ENCODE peak calls at places on chromosomes 13 and 19, in five cellular contexts. C, V, U, K and L are unnamed samples.

GRCh38 chr19:32041681-32042292 is 303.6 kb upstream of the ZNF507 start:
- DNase-seq in V (peak; percentile 31), C (peak; percentile 22), U (no peak), K (peak; percentile 21), L (peak; percentile 29)

GRCh38 chr19:18253716-18254115 is 20.5 kb downstream of the IQCN start:
- DNase-seq in C (no peak), V (no peak), U (no peak), K (no peak), L (no peak)

GRCh38 chr13:109781384-109782065 is 4.9 kb downstream of the IRS2 start:
- DNase-seq in V (peak; percentile 76), C (no peak), K (peak; percentile 46), U (no peak), L (peak; percentile 30)

GRCh38 chr19:6955082-6955481 is 66.1 kb downstream of the MBD3L2B start:
- DNase-seq in V (no peak), U (no peak), K (no peak), C (no peak), L (no peak)

GRCh38 chr13:76293346-76293745 is 592.9 kb downstream of the KCTD12 start:
- DNase-seq in K (peak; percentile 73), C (no peak), U (no peak), V (peak; percentile 75), L (peak; percentile 88)

GRCh38 chr19:4064551-4065260 is 2.0 kb downstream of the ZBTB7A start:
- DNase-seq in U (no peak), K (peak; percentile 32), C (peak; percentile 73), V (peak; percentile 41), L (peak; percentile 35)

GRCh38 chr13:27919934-27920676 is at the start of gene PDX1:
- DNase-seq in V (no peak), U (no peak), K (no peak), C (no peak), L (no peak)

GRCh38 chr19:3387645-3388589 is 21.5 kb downstream of the NFIC start:
- DNase-seq in U (no peak), C (peak; percentile 91), V (peak; percentile 64), K (peak; percentile 50), L (peak; percentile 53)

GRCh38 chr13:93687261-93687660 is 460.7 kb downstream of the GPC6 start:
- DNase-seq in C (no peak), K (peak; percentile 57), U (no peak), V (peak; percentile 22), L (no peak)

GRCh38 chr13:93686399-93686798 is 459.8 kb downstream of the GPC6 start:
- DNase-seq in C (no peak), U (no peak), K (no peak), V (no peak), L (no peak)

GRCh38 chr13:93690139-93690538 is 463.5 kb downstream of the GPC6 start:
- DNase-seq in U (no peak), V (peak; percentile 42), C (no peak), K (no peak), L (peak; percentile 39)

GRCh38 chr13:93689333-93689732 is 462.7 kb downstream of the GPC6 start:
- DNase-seq in U (no peak), K (peak; percentile 43), C (no peak), V (no peak), L (no peak)

GRCh38 chr13:93685900-93686299 is 459.3 kb downstream of the GPC6 start:
- DNase-seq in V (no peak), U (no peak), K (no peak), C (no peak), L (no peak)
- TF ChIP-seq CTCF in V (no peak), U (no peak), K (no peak), C (no peak), L (no peak)

DNA sequence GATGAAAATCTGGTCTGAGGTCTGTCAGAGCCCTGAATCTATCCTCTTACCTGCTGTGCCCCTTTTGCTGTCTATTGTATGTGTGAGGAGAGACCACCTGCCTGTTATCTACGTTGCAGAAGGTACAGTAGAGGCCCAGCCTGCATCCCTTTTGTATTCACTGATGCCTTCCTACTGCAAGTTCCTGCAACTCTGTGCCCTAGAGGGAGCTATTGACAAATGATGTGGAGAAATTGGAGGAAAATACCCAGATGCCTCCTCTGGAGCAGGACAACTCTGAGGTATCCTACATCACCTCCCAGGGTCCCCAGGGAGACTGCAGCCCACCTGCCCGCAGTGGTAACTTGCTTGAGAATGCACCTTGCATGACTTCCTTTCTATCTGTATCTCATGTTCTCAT is 33.7 kb downstream of the SIAH3 start:
- DNase-seq in K (no peak), U (no peak), C (no peak), V (no peak), L (no peak)
- TF ChIP-seq CTCF in K (peak; percentile 16), U (no peak), C (no peak), V (peak; percentile 9), L (peak; percentile 26)

GRCh38 chr19:1364070-1364719 is 19.5 kb upstream of the NDUFS7 start:
- DNase-seq in U (no peak), C (no peak), K (no peak), V (peak; percentile 19), L (peak; percentile 23)
- TF ChIP-seq CTCF in U (no peak), C (peak; percentile 6), K (peak; percentile 27), V (peak; percentile 29), L (peak; percentile 38)

DNA sequence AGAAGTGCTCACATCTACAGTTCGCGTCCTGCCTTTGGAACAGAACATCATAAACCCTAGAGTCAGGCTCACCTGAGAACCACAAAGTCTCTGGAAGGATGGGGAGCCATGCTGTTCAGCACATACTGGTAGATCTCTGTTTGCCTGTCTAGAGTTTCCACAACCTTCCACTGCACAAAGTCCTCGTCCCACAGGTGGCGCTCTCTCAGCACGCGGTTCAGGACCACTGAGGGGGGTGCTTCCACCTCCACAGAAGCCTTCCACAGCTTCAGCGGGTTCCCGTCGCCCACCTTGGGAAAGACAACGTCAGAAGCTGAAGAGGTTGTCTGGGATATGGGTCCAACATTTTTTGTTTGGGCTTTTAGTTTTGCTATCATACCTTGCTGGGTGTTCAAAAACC is 93.6 kb downstream of the KL start:
- DNase-seq in K (no peak), U (no peak), C (no peak), V (peak; percentile 43), L (no peak)
- TF ChIP-seq CTCF in K (peak; percentile 29), U (no peak), C (no peak), V (peak; percentile 36), L (peak; percentile 39)

GRCh38 chr13:80957019-80957650 is 616.2 kb upstream of the SPRY2 start:
- DNase-seq in K (no peak), U (no peak), C (no peak), V (no peak), L (no peak)

GRCh38 chr13:80962173-80962572 is 621.2 kb upstream of the SPRY2 start:
- DNase-seq in C (no peak), V (no peak), U (no peak), K (peak; percentile 35), L (no peak)

GRCh38 chr13:80965097-80965496 is 624.2 kb upstream of the SPRY2 start:
- DNase-seq in U (no peak), V (no peak), C (no peak), K (no peak), L (no peak)

GRCh38 chr13:80962855-80963254 is 621.9 kb upstream of the SPRY2 start:
- DNase-seq in C (no peak), V (peak; percentile 28), U (no peak), K (no peak), L (no peak)
- TF ChIP-seq CTCF in C (no peak), V (peak; percentile 8), U (no peak), K (peak; percentile 20), L (no peak)

GRCh38 chr13:36160297-36160696 is 29.1 kb upstream of the DCLK1 start:
- DNase-seq in K (no peak), V (no peak), U (no peak), C (no peak), L (no peak)

GRCh38 chr13:36157475-36157874 is 26.3 kb upstream of the DCLK1 start:
- DNase-seq in C (no peak), K (no peak), V (peak; percentile 79), U (no peak), L (no peak)

GRCh38 chr13:36163303-36163702 is 32.1 kb upstream of the DCLK1 start:
- DNase-seq in C (no peak), V (no peak), U (no peak), K (peak; percentile 34), L (no peak)

GRCh38 chr13:36154567-36155231 is 23.5 kb upstream of the DCLK1 start:
- DNase-seq in C (peak; percentile 23), V (no peak), U (no peak), K (peak; percentile 25), L (peak; percentile 40)

DNA sequence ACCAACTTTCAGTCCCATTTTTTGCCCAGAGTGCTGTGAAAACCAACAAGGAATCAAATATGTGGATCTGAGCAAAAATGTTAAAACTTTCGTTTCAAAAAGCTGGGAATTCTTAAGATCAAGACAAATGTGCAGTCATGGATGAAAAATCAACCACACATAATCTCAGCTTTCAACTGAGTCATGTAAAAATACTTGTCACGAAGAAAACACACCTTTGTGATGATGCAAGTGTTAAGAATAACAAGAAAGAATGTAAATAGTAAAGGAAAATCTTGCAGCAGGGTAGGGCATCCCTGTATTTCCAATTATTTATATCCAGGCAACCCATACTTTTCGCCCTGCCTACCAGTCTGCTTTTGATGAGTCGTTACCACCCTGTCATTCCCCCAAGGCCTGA is 27.4 kb upstream of the DCLK1 start:
- DNase-seq in C (no peak), V (no peak), K (peak; percentile 78), U (no peak), L (peak; percentile 49)
- TF ChIP-seq CTCF in C (no peak), V (no peak), K (no peak), U (no peak), L (no peak)

DNA sequence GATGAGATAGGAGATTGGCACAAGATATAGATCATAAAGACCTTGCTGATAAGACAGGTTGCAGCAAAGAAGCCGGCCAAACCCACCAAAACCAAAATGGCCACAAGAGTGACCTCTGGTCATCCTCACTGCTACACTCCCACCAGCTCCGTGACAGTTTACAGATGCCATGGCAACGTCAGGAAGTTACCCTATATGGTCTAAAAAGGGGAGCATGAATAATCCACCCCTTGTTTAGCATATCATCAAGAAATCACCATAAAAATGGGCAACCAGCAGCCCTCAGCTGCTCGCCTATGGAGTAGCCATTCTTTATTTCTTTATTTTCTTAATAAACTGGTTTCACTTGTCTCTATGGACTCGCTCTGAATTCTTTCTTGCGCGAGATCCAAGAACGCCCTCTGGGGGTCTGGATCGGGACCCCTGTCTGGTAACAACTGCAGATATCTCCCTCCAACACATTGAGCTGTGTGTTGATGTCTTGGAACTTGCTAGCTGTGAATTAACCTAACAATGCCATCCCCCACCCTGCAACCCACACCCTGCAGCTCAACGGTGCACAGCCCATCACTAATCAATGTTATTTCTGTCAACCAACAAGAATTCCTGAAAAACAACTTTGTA is 27.1 kb upstream of the GRTP1 start:
- DNase-seq in K (peak; percentile 26), U (no peak), V (no peak), C (no peak), L (no peak)
- TF ChIP-seq CTCF in K (no peak), U (no peak), V (no peak), C (no peak), L (no peak)

GRCh38 chr13:23288564-23288963 is 107.8 kb downstream of the SGCG start:
- DNase-seq in K (no peak), V (no peak), U (no peak), C (no peak), L (no peak)
- TF ChIP-seq CTCF in K (no peak), V (no peak), U (peak; percentile 24), C (no peak), L (no peak)